ENCODE peak calls at places on chromosomes 5 and 9, in six cellular contexts. O, I, S, A, T and U are unnamed samples.

GRCh38 chr9:16105576-16105975 is 552.7 kb downstream of the CCDC171 start:
- DNase-seq in O (no peak), A (no peak), T (no peak), I (no peak), S (no peak), U (no peak)

GRCh38 chr5:85388752-85389151 is 1004.1 kb upstream of the EDIL3 start:
- DNase-seq in T (no peak), O (no peak), A (no peak), S (no peak), I (no peak), U (no peak)

GRCh38 chr5:150486402-150487198 is 21.3 kb upstream of the NDST1 start:
- DNase-seq in O (no peak), S (peak), A (no peak), T (no peak), I (peak), U (peak)

GRCh38 chr5:139743001-139743771 is 52.4 kb upstream of the PSD2 start:
- DNase-seq in A (no peak), T (no peak), S (no peak), O (no peak), I (no peak), U (no peak)

GRCh38 chr9:93097496-93098205 is 1.6 kb downstream of the CARD19 start:
- DNase-seq in I (no peak), O (no peak), S (no peak), T (no peak), A (no peak), U (no peak)

GRCh38 chr5:34827594-34828506 is 11.1 kb upstream of the TTC23L start:
- DNase-seq in O (no peak), S (no peak), I (no peak), A (no peak), T (no peak), U (no peak)

GRCh38 chr5:150301170-150301505 is 1.6 kb downstream of the ARSI start:
- DNase-seq in O (no peak), I (no peak), A (no peak), T (no peak), S (no peak), U (no peak)

GRCh38 chr9:6675268-6675667 is 29.7 kb upstream of the GLDC start:
- DNase-seq in A (no peak), S (no peak), O (no peak), I (no peak), T (no peak), U (no peak)

GRCh38 chr9:81321551-81321950 is 367.8 kb downstream of the TLE1 start:
- DNase-seq in I (peak), A (no peak), S (no peak), T (no peak), O (no peak), U (no peak)

GRCh38 chr5:138833726-138834480 is 41.2 kb downstream of the LRRTM2 start:
- DNase-seq in T (no peak), O (no peak), I (no peak), A (no peak), S (no peak), U (no peak)

GRCh38 chr9:127539259-127539981 is 72.7 kb upstream of the STXBP1 start:
- DNase-seq in I (peak), O (no peak), T (no peak), A (no peak), S (no peak), U (no peak)

GRCh38 chr9:2013688-2014087 is 1.5 kb upstream of the SMARCA2 start:
- DNase-seq in A (no peak), O (no peak), T (no peak), S (no peak), I (peak), U (no peak)

GRCh38 chr5:77396017-77396416 is 96.1 kb downstream of the WDR41 start:
- DNase-seq in A (no peak), S (no peak), I (no peak), O (no peak), T (no peak), U (no peak)

GRCh38 chr5:27854243-27854852 is 816.0 kb upstream of the CDH9 start:
- DNase-seq in O (no peak), I (peak), S (no peak), A (no peak), T (no peak), U (no peak)

GRCh38 chr5:87877495-87877894 is 391.1 kb downstream of the TMEM161B start:
- DNase-seq in A (no peak), I (no peak), O (no peak), T (no peak), S (no peak), U (no peak)

GRCh38 chr5:31237159-31237558 is 43.7 kb downstream of the CDH6 start:
- DNase-seq in T (no peak), I (peak), A (no peak), S (no peak), O (no peak), U (no peak)

GRCh38 chr5:127011151-127011550 is 19.2 kb downstream of the MARCHF3 start:
- DNase-seq in S (no peak), O (no peak), T (no peak), A (no peak), I (peak), U (no peak)

GRCh38 chr9:17065062-17065461 is 69.8 kb upstream of the CNTLN start:
- DNase-seq in A (no peak), S (peak), T (no peak), O (peak), I (no peak), U (peak)

GRCh38 chr5:132773601-132774355 is 3.3 kb downstream of the SEPTIN8 start:
- DNase-seq in A (no peak), S (no peak), I (no peak), O (no peak), T (no peak), U (no peak)

GRCh38 chr9:93205045-93205768 is 21.3 kb downstream of the WNK2 start:
- DNase-seq in S (peak), O (no peak), A (no peak), I (peak), T (peak), U (peak)